ENCODE peak calls at places on chromosomes 3 and 15, in nine cellular contexts. D is naive thymus-derived CD8-positive, alpha-beta T cell; W is GM19239; R is C1 segment of cervical spinal cord; I is A549; M is T-cell; U is activated CD8-positive, alpha-beta memory T cell treated with anti-CD3 and anti-CD28 coated beads, Interleukin-2, amount 50 U/mL, for 48 hours; S is GM20000; X is ELR. L is an unnamed sample.

GRCh38 chr3:148221303-148221702 is 476.4 kb upstream of the AGTR1 start:
- DNase-seq in I (no peak), R (no peak), U (no peak), M (no peak), S (no peak), W (no peak), X (no peak), D (no peak), L (no peak)

GRCh38 chr15:51444807-51445206 is 103.4 kb downstream of the GLDN start:
- DNase-seq in W (no peak), D (no peak), S (no peak), R (no peak), U (no peak), I (no peak), M (no peak), X (no peak), L (no peak)

GRCh38 chr3:18223591-18224338 is 201.4 kb downstream of the SATB1 start:
- DNase-seq in R (peak; percentile 9), U (no peak), X (no peak), D (no peak), W (peak; percentile 35), S (peak; percentile 38), I (no peak), M (no peak), L (no peak)

GRCh38 chr3:8624612-8625011 is 20.0 kb downstream of the SSUH2 start:
- DNase-seq in X (no peak), U (no peak), M (no peak), S (no peak), I (no peak), D (no peak), R (no peak), W (no peak), L (no peak)

GRCh38 chr15:74635228-74635627 is 19.6 kb downstream of the CLK3 start:
- DNase-seq in R (peak; percentile 12), M (peak; percentile 71), X (peak; percentile 72), I (peak; percentile 68), W (peak; percentile 71), U (peak; percentile 85), S (peak; percentile 77), D (peak; percentile 85), L (peak; percentile 62)

GRCh38 chr3:18790384-18790783 is 357.9 kb upstream of the KCNH8 start:
- DNase-seq in S (no peak), W (no peak), U (no peak), D (no peak), X (no peak), R (no peak), I (no peak), M (no peak), L (no peak)

GRCh38 chr15:39621961-39622360 is 41.1 kb downstream of the THBS1 start:
- DNase-seq in X (no peak), R (no peak), U (no peak), D (no peak), W (no peak), M (no peak), S (no peak), I (no peak), L (no peak)

GRCh38 chr3:52333869-52334557 is 17.9 kb downstream of the DNAH1 start:
- DNase-seq in S (no peak), R (no peak), X (peak; percentile 40), W (no peak), M (no peak), U (no peak), D (no peak), I (peak; percentile 27), L (no peak)

GRCh38 chr3:17132286-17133115 is 247.7 kb downstream of the PLCL2 start:
- DNase-seq in D (no peak), U (peak; percentile 23), M (no peak), W (no peak), R (no peak), X (no peak), S (no peak), I (no peak), L (no peak)

L was measured in tibial nerve.